ENCODE peak calls at places on chromosome 21, in four cellular contexts. One of them, this sample, is unnamed.

GRCh38 chr21:34215911-34216310 is 142.5 kb downstream of the MRPS6 start:
- ATAC-seq in right lobe of liver: no peak
- ATAC-seq in naive thymus-derived CD8-positive, alpha-beta T cell: no peak
- ATAC-seq in stimulated activated effector memory CD8-positive, alpha-beta T cell treated with anti-CD3 and anti-CD28 coated beads, Interleukin-12 subunit alpha, Interleukin-12 subunit beta, amount 100 ng/mL, for 72 hours: no peak
- ATAC-seq in this sample: no peak

GRCh38 chr21:34974162-34974981 is 74.7 kb downstream of the RUNX1 start:
- ATAC-seq in right lobe of liver: peak; percentile 97
- ATAC-seq in naive thymus-derived CD8-positive, alpha-beta T cell: peak; percentile 92
- ATAC-seq in stimulated activated effector memory CD8-positive, alpha-beta T cell treated with anti-CD3 and anti-CD28 coated beads, Interleukin-12 subunit alpha, Interleukin-12 subunit beta, amount 100 ng/mL, for 72 hours: peak; percentile 95
- ATAC-seq in this sample: peak; percentile 93

GRCh38 chr21:36126166-36126565 is 8.7 kb upstream of the CBR3 start:
- ATAC-seq in right lobe of liver: no peak
- ATAC-seq in stimulated activated effector memory CD8-positive, alpha-beta T cell treated with anti-CD3 and anti-CD28 coated beads, Interleukin-12 subunit alpha, Interleukin-12 subunit beta, amount 100 ng/mL, for 72 hours: no peak
- ATAC-seq in naive thymus-derived CD8-positive, alpha-beta T cell: no peak
- ATAC-seq in this sample: no peak

GRCh38 chr21:46627726-46628125 is 7.7 kb upstream of the PRMT2 start:
- ATAC-seq in naive thymus-derived CD8-positive, alpha-beta T cell: no peak
- ATAC-seq in right lobe of liver: no peak
- ATAC-seq in stimulated activated effector memory CD8-positive, alpha-beta T cell treated with anti-CD3 and anti-CD28 coated beads, Interleukin-12 subunit alpha, Interleukin-12 subunit beta, amount 100 ng/mL, for 72 hours: no peak
- ATAC-seq in this sample: no peak

GRCh38 chr21:28235169-28235892 is 757.3 kb downstream of the LTN1 start:
- ATAC-seq in right lobe of liver: peak; percentile 64
- ATAC-seq in stimulated activated effector memory CD8-positive, alpha-beta T cell treated with anti-CD3 and anti-CD28 coated beads, Interleukin-12 subunit alpha, Interleukin-12 subunit beta, amount 100 ng/mL, for 72 hours: peak; percentile 36
- ATAC-seq in naive thymus-derived CD8-positive, alpha-beta T cell: no peak
- ATAC-seq in this sample: peak; percentile 34

GRCh38 chr21:35226960-35227741 is 178.0 kb upstream of the RUNX1 start:
- ATAC-seq in naive thymus-derived CD8-positive, alpha-beta T cell: peak; percentile 89
- ATAC-seq in right lobe of liver: no peak
- ATAC-seq in stimulated activated effector memory CD8-positive, alpha-beta T cell treated with anti-CD3 and anti-CD28 coated beads, Interleukin-12 subunit alpha, Interleukin-12 subunit beta, amount 100 ng/mL, for 72 hours: peak; percentile 70
- ATAC-seq in this sample: peak; percentile 92

GRCh38 chr21:34836103-34836932 is 167.5 kb downstream of the CLIC6 start:
- ATAC-seq in right lobe of liver: peak; percentile 81
- ATAC-seq in stimulated activated effector memory CD8-positive, alpha-beta T cell treated with anti-CD3 and anti-CD28 coated beads, Interleukin-12 subunit alpha, Interleukin-12 subunit beta, amount 100 ng/mL, for 72 hours: peak; percentile 94
- ATAC-seq in naive thymus-derived CD8-positive, alpha-beta T cell: no peak
- ATAC-seq in this sample: no peak

GRCh38 chr21:15754640-15755039 is 24.9 kb downstream of the USP25 start:
- ATAC-seq in right lobe of liver: peak; percentile 26
- ATAC-seq in stimulated activated effector memory CD8-positive, alpha-beta T cell treated with anti-CD3 and anti-CD28 coated beads, Interleukin-12 subunit alpha, Interleukin-12 subunit beta, amount 100 ng/mL, for 72 hours: no peak
- ATAC-seq in naive thymus-derived CD8-positive, alpha-beta T cell: no peak
- ATAC-seq in this sample: no peak

GRCh38 chr21:41074607-41075184 is 93.3 kb upstream of the BACE2 start:
- ATAC-seq in right lobe of liver: no peak
- ATAC-seq in stimulated activated effector memory CD8-positive, alpha-beta T cell treated with anti-CD3 and anti-CD28 coated beads, Interleukin-12 subunit alpha, Interleukin-12 subunit beta, amount 100 ng/mL, for 72 hours: no peak
- ATAC-seq in naive thymus-derived CD8-positive, alpha-beta T cell: no peak
- ATAC-seq in this sample: no peak

GRCh38 chr21:45458281-45459170 is 53.6 kb downstream of the COL18A1 start:
- ATAC-seq in naive thymus-derived CD8-positive, alpha-beta T cell: no peak
- ATAC-seq in stimulated activated effector memory CD8-positive, alpha-beta T cell treated with anti-CD3 and anti-CD28 coated beads, Interleukin-12 subunit alpha, Interleukin-12 subunit beta, amount 100 ng/mL, for 72 hours: no peak
- ATAC-seq in right lobe of liver: no peak
- ATAC-seq in this sample: no peak

GRCh38 chr21:25313891-25314646 is 293.2 kb downstream of the MRPL39 start:
- ATAC-seq in right lobe of liver: no peak
- ATAC-seq in naive thymus-derived CD8-positive, alpha-beta T cell: no peak
- ATAC-seq in stimulated activated effector memory CD8-positive, alpha-beta T cell treated with anti-CD3 and anti-CD28 coated beads, Interleukin-12 subunit alpha, Interleukin-12 subunit beta, amount 100 ng/mL, for 72 hours: no peak
- ATAC-seq in this sample: no peak

This sample was measured in stimulated activated memory B cell treated with anti-CD40 and anti-IgM and Interleukin-4, amounts not matched to agents 10 μg/mL and 1 μg/mL and 100 μg/mL, for 72 hours.